ENCODE peak calls at places on chromosomes 7 and 10, in four cellular contexts. G is activated CD8-positive, alpha-beta memory T cell treated with anti-CD3 and anti-CD28 coated beads, Interleukin-2, amount 50 U/mL, for 4 hours; X is T-helper 1 cell; U is GM10248. S is an unnamed sample.

GRCh38 chr7:141706394-141707064 is 1.6 kb upstream of the WEE2 start:
- DNase-seq in X (no peak), G (no peak), U (no peak), S (no peak)

GRCh38 chr7:127525866-127526456 is 59.4 kb downstream of the GCC1 start:
- DNase-seq in X (no peak), U (no peak), G (no peak), S (no peak)

GRCh38 chr7:151519765-151520418 is at the start of gene RHEB:
- DNase-seq in G (peak; percentile 98), X (peak; percentile 99), U (peak; percentile 94), S (peak; percentile 98)

GRCh38 chr10:114920459-114920858 is 17.5 kb upstream of the TRUB1 start:
- DNase-seq in X (no peak), U (no peak), G (no peak), S (no peak)

GRCh38 chr7:9488555-9488954 is 1055.1 kb downstream of the NXPH1 start:
- DNase-seq in G (no peak), X (no peak), U (no peak), S (no peak)

GRCh38 chr7:112383671-112384417 is 66.4 kb upstream of the IFRD1 start:
- DNase-seq in G (no peak), U (no peak), X (no peak), S (no peak)

GRCh38 chr10:80196270-80196949 is 8.9 kb downstream of the ANXA11 start:
- DNase-seq in U (peak; percentile 64), X (peak; percentile 91), G (peak; percentile 68), S (peak; percentile 49)

GRCh38 chr10:54124209-54124890 is 676.7 kb downstream of the PCDH15 start:
- DNase-seq in U (no peak), X (no peak), G (no peak), S (no peak)

GRCh38 chr10:62946278-62946677 is 130.1 kb upstream of the EGR2 start:
- DNase-seq in X (no peak), G (no peak), U (no peak), S (no peak)

GRCh38 chr7:56007891-56008290 is 43.4 kb downstream of the PSPH start:
- DNase-seq in G (no peak), U (no peak), X (no peak), S (no peak)

GRCh38 chr10:96395931-96396877 is 37.4 kb upstream of the OPALIN start:
- DNase-seq in U (peak; percentile 86), G (peak; percentile 55), X (peak; percentile 54), S (peak; percentile 47)

GRCh38 chr7:132750530-132751281 is 174.4 kb upstream of the PLXNA4 start:
- DNase-seq in X (no peak), U (no peak), G (no peak), S (no peak)

GRCh38 chr7:35992436-35992835 is 160.6 kb upstream of the EEPD1 start:
- DNase-seq in G (no peak), U (no peak), X (no peak), S (no peak)

GRCh38 chr7:96084880-96085551 is 236.9 kb downstream of the SLC25A13 start:
- DNase-seq in G (no peak), X (no peak), U (no peak), S (no peak)

GRCh38 chr7:38222481-38223096 is 44.5 kb downstream of the STARD3NL start:
- DNase-seq in U (peak; percentile 55), X (peak; percentile 71), G (no peak), S (no peak)

GRCh38 chr10:63901228-63901627 is 380.0 kb downstream of the REEP3 start:
- DNase-seq in G (no peak), X (no peak), U (no peak), S (no peak)

GRCh38 chr10:85603167-85603940 is 763.2 kb downstream of the GRID1 start:
- DNase-seq in U (no peak), X (no peak), G (no peak), S (no peak)